ENCODE peak calls at places on chromosomes 12 and 14, in five cellular contexts. One of them, this sample, is unnamed.

GRCh38 chr14:73168691-73169090 is 32.4 kb downstream of the PSEN1 start:
- DNase-seq in breast epithelium: no peak
- DNase-seq in Peyer's patch: no peak
- DNase-seq in uterus: no peak
- DNase-seq in transverse colon: no peak
- DNase-seq in this sample: no peak

GRCh38 chr12:124668602-124669001 is 101.2 kb upstream of the NCOR2 start:
- DNase-seq in Peyer's patch: no peak
- DNase-seq in transverse colon: no peak
- DNase-seq in uterus: no peak
- DNase-seq in breast epithelium: no peak
- DNase-seq in this sample: no peak

GRCh38 chr14:74973003-74973614 is 17.7 kb upstream of the PGF start:
- DNase-seq in breast epithelium: no peak
- DNase-seq in transverse colon: peak
- DNase-seq in uterus: peak
- DNase-seq in Peyer's patch: peak
- DNase-seq in this sample: no peak

GRCh38 chr12:128818065-128819022 is 5.4 kb downstream of the SLC15A4 start:
- DNase-seq in breast epithelium: no peak
- DNase-seq in uterus: no peak
- DNase-seq in transverse colon: no peak
- DNase-seq in Peyer's patch: no peak
- DNase-seq in this sample: peak

GRCh38 chr12:704516-705242 is 41.4 kb upstream of the NINJ2 start:
- DNase-seq in transverse colon: no peak
- DNase-seq in Peyer's patch: no peak
- DNase-seq in uterus: no peak
- DNase-seq in breast epithelium: no peak
- DNase-seq in this sample: no peak

GRCh38 chr14:91303091-91303923 is 58.8 kb upstream of the GPR68 start:
- DNase-seq in breast epithelium: no peak
- DNase-seq in uterus: peak
- DNase-seq in transverse colon: no peak
- DNase-seq in Peyer's patch: peak
- DNase-seq in this sample: peak

GRCh38 chr14:67461341-67461985 is 27.1 kb downstream of the TMEM229B start:
- DNase-seq in transverse colon: no peak
- DNase-seq in uterus: no peak
- DNase-seq in breast epithelium: peak
- DNase-seq in Peyer's patch: no peak
- DNase-seq in this sample: no peak

GRCh38 chr12:89775336-89776005 is 66.8 kb upstream of the ATP2B1 start:
- DNase-seq in transverse colon: no peak
- DNase-seq in uterus: no peak
- DNase-seq in breast epithelium: no peak
- DNase-seq in Peyer's patch: no peak
- DNase-seq in this sample: no peak

GRCh38 chr12:6821271-6821673 is 349 bp upstream of the GPR162 start:
- DNase-seq in transverse colon: peak
- DNase-seq in uterus: no peak
- DNase-seq in breast epithelium: no peak
- DNase-seq in Peyer's patch: peak
- DNase-seq in this sample: peak

GRCh38 chr14:21109377-21110260 is 8.8 kb downstream of the TMEM253 start:
- DNase-seq in Peyer's patch: no peak
- DNase-seq in uterus: no peak
- DNase-seq in transverse colon: no peak
- DNase-seq in breast epithelium: no peak
- DNase-seq in this sample: no peak

GRCh38 chr14:69611264-69612013 is at the start of gene SUSD6:
- DNase-seq in breast epithelium: peak
- DNase-seq in transverse colon: peak
- DNase-seq in Peyer's patch: peak
- DNase-seq in uterus: peak
- DNase-seq in this sample: peak

GRCh38 chr14:103126873-103127304 is 3.6 kb downstream of the TNFAIP2 start:
- DNase-seq in uterus: peak
- DNase-seq in breast epithelium: no peak
- DNase-seq in Peyer's patch: no peak
- DNase-seq in transverse colon: peak
- DNase-seq in this sample: no peak

GRCh38 chr14:100825691-100826331 is at the start of gene MEG3:
- DNase-seq in Peyer's patch: no peak
- DNase-seq in transverse colon: peak
- DNase-seq in uterus: peak
- DNase-seq in breast epithelium: peak
- DNase-seq in this sample: no peak

GRCh38 chr14:50717826-50718225 is 49.7 kb upstream of the SAV1 start:
- DNase-seq in uterus: no peak
- DNase-seq in Peyer's patch: no peak
- DNase-seq in transverse colon: no peak
- DNase-seq in breast epithelium: no peak
- DNase-seq in this sample: no peak

GRCh38 chr14:50714452-50715073 is 46.5 kb upstream of the SAV1 start:
- DNase-seq in uterus: no peak
- DNase-seq in breast epithelium: no peak
- DNase-seq in transverse colon: no peak
- DNase-seq in Peyer's patch: no peak
- DNase-seq in this sample: peak

GRCh38 chr14:50719911-50720759 is 52.0 kb upstream of the SAV1 start:
- DNase-seq in breast epithelium: no peak
- DNase-seq in Peyer's patch: no peak
- DNase-seq in uterus: no peak
- DNase-seq in transverse colon: no peak
- DNase-seq in this sample: no peak

DNA sequence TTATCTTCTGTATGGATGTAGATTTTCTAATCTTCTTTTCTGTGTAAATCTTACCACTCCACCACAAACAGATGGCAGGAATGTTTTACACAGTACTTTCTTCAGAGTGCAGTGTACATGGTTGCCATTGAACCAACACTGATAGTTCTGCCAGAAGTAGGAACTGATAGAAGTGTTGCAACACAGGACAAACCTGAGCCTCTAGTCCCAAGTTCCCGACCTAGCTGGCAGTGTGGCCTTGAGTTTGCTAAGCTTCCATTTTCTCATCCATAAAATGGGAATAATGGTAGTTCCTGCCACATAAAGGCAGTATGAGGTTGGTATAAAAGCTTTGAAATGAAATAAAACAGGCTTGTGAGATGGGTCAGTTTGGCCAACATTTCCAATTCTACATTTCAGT is 50.8 kb upstream of the SAV1 start:
- DNase-seq in uterus: no peak
- DNase-seq in transverse colon: no peak
- DNase-seq in breast epithelium: no peak
- DNase-seq in Peyer's patch: no peak
- DNase-seq in this sample: no peak
- TF ChIP-seq POLR2A in uterus: no peak
- TF ChIP-seq POLR2A in transverse colon: no peak
- TF ChIP-seq POLR2A in breast epithelium: no peak
- TF ChIP-seq POLR2A in Peyer's patch: no peak
- TF ChIP-seq POLR2A in this sample: no peak

GRCh38 chr12:110199360-110200123 is 75.4 kb downstream of the IFT81 start:
- DNase-seq in uterus: no peak
- DNase-seq in Peyer's patch: no peak
- DNase-seq in transverse colon: no peak
- DNase-seq in breast epithelium: no peak
- DNase-seq in this sample: peak
- TF ChIP-seq POLR2A in uterus: no peak
- TF ChIP-seq POLR2A in Peyer's patch: no peak
- TF ChIP-seq POLR2A in transverse colon: no peak
- TF ChIP-seq POLR2A in breast epithelium: no peak
- TF ChIP-seq POLR2A in this sample: no peak

GRCh38 chr12:57522887-57523705 is 472 bp downstream of the MBD6 start:
- DNase-seq in uterus: peak
- DNase-seq in Peyer's patch: peak
- DNase-seq in breast epithelium: peak
- DNase-seq in transverse colon: peak
- DNase-seq in this sample: no peak
- TF ChIP-seq POLR2A in uterus: no peak
- TF ChIP-seq POLR2A in Peyer's patch: no peak
- TF ChIP-seq POLR2A in breast epithelium: no peak
- TF ChIP-seq POLR2A in transverse colon: peak
- TF ChIP-seq POLR2A in this sample: no peak

GRCh38 chr14:81418057-81418790 is 18.1 kb upstream of the STON2 start:
- DNase-seq in transverse colon: no peak
- DNase-seq in uterus: no peak
- DNase-seq in breast epithelium: no peak
- DNase-seq in Peyer's patch: no peak
- DNase-seq in this sample: no peak
- TF ChIP-seq POLR2A in transverse colon: no peak
- TF ChIP-seq POLR2A in uterus: no peak
- TF ChIP-seq POLR2A in breast epithelium: no peak
- TF ChIP-seq POLR2A in Peyer's patch: no peak
- TF ChIP-seq POLR2A in this sample: no peak

DNA sequence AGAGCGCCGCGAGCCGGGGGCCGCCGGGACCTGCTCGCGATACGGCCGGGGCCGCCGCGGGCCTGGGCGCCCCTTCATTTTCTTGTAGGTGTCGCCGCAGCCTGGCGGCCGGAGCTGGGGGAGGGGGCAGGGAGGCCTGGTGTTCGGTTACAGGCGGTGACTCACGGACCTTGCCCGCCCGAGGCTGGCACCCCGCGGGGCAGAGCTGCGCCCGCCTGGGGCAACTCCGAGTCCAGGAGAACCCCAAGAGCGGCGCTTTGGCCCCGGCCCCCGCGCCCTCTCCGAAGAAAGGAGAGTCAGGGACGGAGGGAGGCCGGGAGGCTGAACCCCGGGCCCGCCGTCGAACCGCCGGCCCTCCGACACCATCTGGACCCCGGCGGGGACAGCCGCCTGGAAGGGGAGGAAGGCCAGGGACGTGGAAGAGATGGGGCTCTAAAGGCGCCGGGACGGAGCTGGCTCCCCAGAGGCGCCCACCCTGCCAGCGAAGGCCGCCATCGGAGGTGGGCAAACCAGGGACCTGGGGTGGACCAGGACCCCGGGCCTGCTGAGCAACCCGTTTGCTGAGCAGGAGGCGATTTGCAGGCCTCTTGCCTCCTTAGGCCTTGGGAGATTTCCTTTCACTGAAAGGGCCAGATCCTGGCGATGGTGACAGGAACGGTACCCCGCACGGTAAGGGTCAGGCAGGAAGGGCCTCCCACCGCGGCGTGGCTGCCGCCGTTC is 828 bp upstream of the NUAK1 start:
- DNase-seq in Peyer's patch: no peak
- DNase-seq in uterus: peak
- DNase-seq in breast epithelium: no peak
- DNase-seq in transverse colon: peak
- DNase-seq in this sample: peak
- TF ChIP-seq POLR2A in Peyer's patch: no peak
- TF ChIP-seq POLR2A in uterus: peak
- TF ChIP-seq POLR2A in breast epithelium: no peak
- TF ChIP-seq POLR2A in transverse colon: no peak
- TF ChIP-seq POLR2A in this sample: peak

This sample was measured in H54.